ENCODE peak calls at places on chromosomes 1 and 21, in eight cellular contexts. X, D, U, V, F, W, B and Z are unnamed samples.

GRCh38 chr1:195909061-195909460 is 699.2 kb downstream of the KCNT2 start:
- DNase-seq in X (no peak), B (no peak), F (peak; percentile 31), V (no peak), D (no peak), U (no peak), W (no peak), Z (no peak)

GRCh38 chr1:30597711-30598110 is 125.7 kb downstream of the MATN1 start:
- DNase-seq in X (no peak), V (no peak), B (no peak), F (no peak), W (no peak), U (no peak), D (no peak), Z (no peak)

GRCh38 chr1:182054698-182055326 is 6.7 kb downstream of the ZNF648 start:
- DNase-seq in V (peak; percentile 93), U (no peak), W (peak; percentile 53), X (no peak), F (no peak), B (peak; percentile 59), D (peak; percentile 32), Z (no peak)

GRCh38 chr1:8424539-8425116 is 106.7 kb downstream of the SLC45A1 start:
- DNase-seq in U (no peak), F (no peak), V (peak; percentile 87), D (no peak), X (no peak), B (peak; percentile 76), W (no peak), Z (peak; percentile 56)

GRCh38 chr1:1157426-1157913 is 16.2 kb upstream of the TTLL10 start:
- DNase-seq in V (peak; percentile 81), D (peak; percentile 51), U (peak; percentile 85), X (peak; percentile 75), B (peak; percentile 92), W (peak; percentile 97), F (peak; percentile 79), Z (peak; percentile 86)

GRCh38 chr1:24886241-24886640 is 43.8 kb downstream of the RUNX3 start:
- DNase-seq in U (no peak), D (no peak), V (no peak), W (no peak), X (no peak), B (no peak), F (no peak), Z (no peak)

GRCh38 chr21:39220150-39220549 is 36.9 kb upstream of the PSMG1 start:
- DNase-seq in U (no peak), V (no peak), B (no peak), X (no peak), W (no peak), F (no peak), D (no peak), Z (no peak)

GRCh38 chr1:180157576-180158057 is 2.9 kb downstream of the QSOX1 start:
- DNase-seq in W (no peak), U (no peak), B (peak; percentile 91), D (no peak), V (peak; percentile 31), F (no peak), X (no peak), Z (no peak)

GRCh38 chr1:31585736-31586365 is 9.5 kb downstream of the TINAGL1 start:
- DNase-seq in B (no peak), F (no peak), X (no peak), U (no peak), V (no peak), W (no peak), D (no peak), Z (no peak)

GRCh38 chr1:240691521-240692338 is 79.8 kb upstream of the GREM2 start:
- DNase-seq in V (peak; percentile 80), X (peak; percentile 36), W (peak; percentile 69), B (peak; percentile 78), F (peak; percentile 78), U (peak; percentile 56), D (peak; percentile 37), Z (no peak)

GRCh38 chr21:23016617-23017016 is 2018.4 kb downstream of the NCAM2 start:
- DNase-seq in D (no peak), B (peak; percentile 62), W (peak; percentile 27), V (peak; percentile 48), X (no peak), F (no peak), U (no peak), Z (peak; percentile 2)

GRCh38 chr1:7301346-7301993 is 469.6 kb upstream of the VAMP3 start:
- DNase-seq in W (no peak), F (peak; percentile 42), D (no peak), U (peak; percentile 61), V (no peak), B (no peak), X (no peak), Z (no peak)

GRCh38 chr1:180948846-180949615 is 36.3 kb downstream of the KIAA1614 start:
- DNase-seq in X (no peak), W (peak; percentile 27), V (no peak), U (no peak), F (no peak), D (no peak), B (no peak), Z (no peak)

DNA sequence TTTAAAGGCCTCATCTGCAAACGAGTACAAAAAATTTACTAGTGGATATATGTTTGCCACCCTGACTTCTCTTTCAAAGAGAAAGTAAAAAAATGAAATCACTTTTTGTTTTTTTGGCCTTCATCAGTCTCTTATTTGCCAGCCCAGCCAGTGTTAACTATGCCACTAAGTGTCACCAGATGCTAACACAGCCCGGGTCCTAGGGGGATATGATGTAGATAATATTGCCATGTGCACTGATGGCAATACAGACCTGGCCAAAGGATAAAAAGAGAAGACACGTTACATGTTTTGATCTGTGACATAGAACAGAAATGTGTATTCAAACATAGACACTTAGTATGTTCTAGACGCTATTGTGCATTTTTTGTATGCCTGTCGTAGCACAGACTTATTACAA is 6.5 kb downstream of the LRRC53 start:
- DNase-seq in W (peak; percentile 53), U (no peak), F (no peak), X (no peak), B (no peak), D (no peak), V (no peak), Z (no peak)
- H2AFZ ChIP-seq in W (no peak overlapping the region), U (no peak overlapping the region), F (no peak overlapping the region), X (no peak overlapping the region), B (no peak overlapping the region), D (peak overlapping the region; percentile 65), V (no peak overlapping the region), Z (no peak overlapping the region)

DNA sequence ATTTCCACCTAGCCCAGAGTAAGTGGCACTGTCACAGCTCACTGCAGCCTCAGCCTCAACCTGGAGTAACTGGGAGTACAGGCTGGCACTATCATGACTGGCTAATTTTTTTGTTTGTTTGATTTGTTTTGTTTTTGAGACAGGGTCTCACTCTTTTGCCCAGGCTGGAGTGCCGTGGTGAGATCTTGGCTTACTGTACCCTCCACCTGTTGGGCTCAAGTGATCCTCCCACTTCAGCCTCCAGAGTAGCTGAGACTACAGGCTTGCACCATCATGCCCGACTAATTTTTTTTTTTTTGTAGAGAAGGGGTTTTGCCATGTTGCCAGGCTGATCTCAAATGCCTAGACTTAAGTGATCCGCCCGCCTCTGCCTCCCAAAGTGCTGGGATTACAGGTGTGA is 2.5 kb downstream of the UCK2 start:
- DNase-seq in B (no peak), F (no peak), V (no peak), D (no peak), U (no peak), X (no peak), W (no peak), Z (no peak)
- H3K4me3 ChIP-seq in B (peak overlapping the region; percentile 88), F (no peak overlapping the region), V (peak overlapping the region; percentile 87), D (peak overlapping the region; percentile 78), U (peak overlapping the region; percentile 24), X (no peak overlapping the region), W (peak overlapping the region; percentile 96), Z (peak overlapping the region; percentile 62)

GRCh38 chr1:51139474-51139873 is 37.4 kb downstream of the C1orf185 start:
- DNase-seq in U (no peak), X (no peak), W (no peak), V (no peak), D (no peak), B (peak; percentile 18), F (no peak), Z (no peak)
- H2AFZ ChIP-seq in U (no peak overlapping the region), X (no peak overlapping the region), W (peak overlapping the region; percentile 63), V (no peak overlapping the region), D (no peak overlapping the region), B (peak overlapping the region; percentile 55), F (no peak overlapping the region), Z (no peak overlapping the region)

DNA sequence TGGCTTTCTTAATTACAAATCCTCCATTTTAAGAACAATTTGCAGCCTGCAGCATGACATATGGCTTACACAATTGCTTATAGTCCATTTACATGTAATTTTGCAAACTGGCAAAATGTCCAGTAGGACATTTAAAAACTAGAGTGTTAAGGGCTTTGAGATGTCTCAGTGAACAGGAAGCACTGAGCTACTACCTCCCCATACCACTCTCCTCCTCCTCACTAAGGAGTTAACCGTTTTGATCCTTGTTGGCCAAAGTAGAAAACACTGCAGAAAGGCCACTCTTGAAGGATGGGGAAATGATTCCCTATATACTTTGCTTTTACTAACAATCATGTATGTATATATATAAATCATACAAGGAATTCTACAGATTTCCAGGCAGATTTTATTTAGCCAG is 386 bp downstream of the CTSK start:
- DNase-seq in F (no peak), V (no peak), D (no peak), U (no peak), X (no peak), B (no peak), W (no peak), Z (no peak)
- H3K4me3 ChIP-seq in F (no peak overlapping the region), V (no peak overlapping the region), D (no peak overlapping the region), U (peak overlapping the region; percentile 32), X (no peak overlapping the region), B (no peak overlapping the region), W (no peak overlapping the region), Z (no peak overlapping the region)

GRCh38 chr1:20359451-20360330 is 69.0 kb downstream of the VWA5B1 start:
- DNase-seq in W (no peak), D (no peak), B (peak; percentile 50), V (no peak), X (no peak), U (no peak), F (no peak), Z (peak; percentile 73)
- H2AFZ ChIP-seq in W (no peak overlapping the region), D (no peak overlapping the region), B (no peak overlapping the region), V (no peak overlapping the region), X (no peak overlapping the region), U (no peak overlapping the region), F (no peak overlapping the region), Z (no peak overlapping the region)